ENCODE peak calls at places on chromosomes 5 and 9, in seven cellular contexts. One of them, this sample, is unnamed. For H3K4me1, the result is how much of the 10 kb centered on the place peaks cover.

GRCh38 chr5:140043508-140043872 is 391 bp upstream of the NRG2 start:
- DNase-seq in Peyer's patch: no peak
- DNase-seq in A549: peak
- DNase-seq in ovary: no peak
- DNase-seq in heart left ventricle: no peak
- DNase-seq in IMR-90: no peak
- DNase-seq in adrenal gland: no peak
- DNase-seq in this sample: no peak

GRCh38 chr5:55604611-55605067 is 69.9 kb upstream of the PLPP1 start:
- DNase-seq in IMR-90: peak
- DNase-seq in heart left ventricle: no peak
- DNase-seq in ovary: no peak
- DNase-seq in A549: no peak
- DNase-seq in Peyer's patch: no peak
- DNase-seq in adrenal gland: no peak
- DNase-seq in this sample: no peak

GRCh38 chr9:93077811-93078210 is 18.2 kb upstream of the CARD19 start:
- DNase-seq in A549: no peak
- DNase-seq in heart left ventricle: no peak
- DNase-seq in ovary: no peak
- DNase-seq in Peyer's patch: no peak
- DNase-seq in adrenal gland: no peak
- DNase-seq in IMR-90: no peak
- DNase-seq in this sample: no peak

GRCh38 chr5:108081707-108082106 is 300.2 kb downstream of the FBXL17 start:
- DNase-seq in IMR-90: no peak
- DNase-seq in ovary: no peak
- DNase-seq in heart left ventricle: no peak
- DNase-seq in A549: no peak
- DNase-seq in Peyer's patch: no peak
- DNase-seq in adrenal gland: no peak
- DNase-seq in this sample: no peak

GRCh38 chr5:141877478-141878185 is 578 bp downstream of the PCDH1 start:
- DNase-seq in heart left ventricle: no peak
- DNase-seq in A549: peak
- DNase-seq in adrenal gland: no peak
- DNase-seq in IMR-90: no peak
- DNase-seq in Peyer's patch: no peak
- DNase-seq in ovary: no peak
- DNase-seq in this sample: no peak

GRCh38 chr5:4639959-4640358 is 500.2 kb upstream of the ADAMTS16 start:
- DNase-seq in heart left ventricle: no peak
- DNase-seq in A549: no peak
- DNase-seq in ovary: no peak
- DNase-seq in Peyer's patch: no peak
- DNase-seq in adrenal gland: no peak
- DNase-seq in IMR-90: no peak
- DNase-seq in this sample: no peak

GRCh38 chr5:172564187-172564586 is 76.9 kb upstream of the NEURL1B start:
- DNase-seq in heart left ventricle: no peak
- DNase-seq in adrenal gland: no peak
- DNase-seq in Peyer's patch: no peak
- DNase-seq in A549: no peak
- DNase-seq in IMR-90: no peak
- DNase-seq in ovary: no peak
- DNase-seq in this sample: no peak

GRCh38 chr9:4339357-4339756 is 39.5 kb upstream of the GLIS3 start:
- DNase-seq in Peyer's patch: peak
- DNase-seq in A549: peak
- DNase-seq in ovary: peak
- DNase-seq in IMR-90: peak
- DNase-seq in adrenal gland: peak
- DNase-seq in heart left ventricle: peak
- DNase-seq in this sample: peak

GRCh38 chr5:42985129-42986037 is 54.7 kb downstream of the ANXA2R start:
- DNase-seq in IMR-90: peak
- DNase-seq in adrenal gland: no peak
- DNase-seq in heart left ventricle: no peak
- DNase-seq in ovary: no peak
- DNase-seq in Peyer's patch: no peak
- DNase-seq in A549: no peak
- DNase-seq in this sample: no peak

GRCh38 chr9:31500422-31500821 is 884.0 kb upstream of the ACO1 start:
- DNase-seq in adrenal gland: no peak
- DNase-seq in A549: no peak
- DNase-seq in IMR-90: no peak
- DNase-seq in ovary: no peak
- DNase-seq in heart left ventricle: no peak
- DNase-seq in Peyer's patch: no peak
- DNase-seq in this sample: no peak

GRCh38 chr5:6673963-6674362 is 39.3 kb upstream of the TENT4A start:
- DNase-seq in ovary: no peak
- DNase-seq in A549: no peak
- DNase-seq in Peyer's patch: no peak
- DNase-seq in IMR-90: no peak
- DNase-seq in adrenal gland: no peak
- DNase-seq in heart left ventricle: no peak
- DNase-seq in this sample: no peak

GRCh38 chr9:127963359-127964064 is 17.3 kb downstream of the EEIG1 start:
- DNase-seq in Peyer's patch: no peak
- DNase-seq in A549: no peak
- DNase-seq in ovary: peak
- DNase-seq in IMR-90: no peak
- DNase-seq in adrenal gland: peak
- DNase-seq in heart left ventricle: no peak
- DNase-seq in this sample: no peak

GRCh38 chr5:89536020-89536419 is 653.0 kb upstream of the MEF2C start:
- DNase-seq in Peyer's patch: no peak
- DNase-seq in adrenal gland: no peak
- DNase-seq in ovary: no peak
- DNase-seq in heart left ventricle: no peak
- DNase-seq in A549: no peak
- DNase-seq in IMR-90: no peak
- DNase-seq in this sample: no peak

GRCh38 chr9:12759767-12760166 is 15.1 kb upstream of the LURAP1L start:
- DNase-seq in IMR-90: peak
- DNase-seq in adrenal gland: no peak
- DNase-seq in A549: no peak
- DNase-seq in Peyer's patch: no peak
- DNase-seq in heart left ventricle: no peak
- DNase-seq in ovary: no peak
- DNase-seq in this sample: no peak

GRCh38 chr9:38309324-38310195 is 82.9 kb upstream of the ALDH1B1 start:
- DNase-seq in adrenal gland: no peak
- DNase-seq in ovary: no peak
- DNase-seq in A549: no peak
- DNase-seq in heart left ventricle: no peak
- DNase-seq in Peyer's patch: no peak
- DNase-seq in IMR-90: peak
- DNase-seq in this sample: no peak

GRCh38 chr5:65482727-65483473 is 1.2 kb upstream of the ADAMTS6 start:
- DNase-seq in ovary: peak
- DNase-seq in heart left ventricle: no peak
- DNase-seq in adrenal gland: peak
- DNase-seq in Peyer's patch: no peak
- DNase-seq in IMR-90: peak
- DNase-seq in A549: peak
- DNase-seq in this sample: no peak

GRCh38 chr5:68053202-68053601 is 162.4 kb upstream of the PIK3R1 start:
- DNase-seq in ovary: no peak
- DNase-seq in Peyer's patch: no peak
- DNase-seq in heart left ventricle: no peak
- DNase-seq in adrenal gland: no peak
- DNase-seq in IMR-90: peak
- DNase-seq in A549: no peak
- DNase-seq in this sample: no peak

GRCh38 chr5:124906339-124907097 is 160.1 kb upstream of the ZNF608 start:
- DNase-seq in heart left ventricle: peak
- DNase-seq in IMR-90: peak
- DNase-seq in Peyer's patch: peak
- DNase-seq in ovary: peak
- DNase-seq in A549: peak
- DNase-seq in adrenal gland: peak
- DNase-seq in this sample: peak

GRCh38 chr9:99269429-99269828 is 47.3 kb downstream of the SEC61B start:
- DNase-seq in heart left ventricle: no peak
- DNase-seq in ovary: no peak
- DNase-seq in IMR-90: peak
- DNase-seq in Peyer's patch: no peak
- DNase-seq in adrenal gland: no peak
- DNase-seq in A549: no peak
- DNase-seq in this sample: no peak

DNA sequence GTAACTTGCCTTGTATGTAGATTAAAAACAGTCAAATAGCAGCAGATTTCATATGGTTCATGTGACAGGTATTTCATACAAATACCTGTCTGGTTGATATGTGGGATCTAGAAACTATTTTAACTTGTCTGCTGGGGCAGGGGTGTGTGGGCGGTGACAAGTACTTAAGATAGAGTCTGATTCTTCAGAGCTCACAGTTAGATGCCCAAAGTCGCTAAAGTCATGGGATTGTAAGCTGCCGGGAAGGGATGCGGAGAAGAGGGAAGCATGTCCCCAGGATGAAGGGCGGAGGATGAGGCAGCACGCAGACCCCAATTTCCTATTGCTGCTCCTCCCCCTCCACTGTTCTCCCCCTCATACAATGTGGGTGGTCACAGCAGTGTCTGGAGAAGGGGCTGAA is 13.3 kb downstream of the ANXA6 start:
- DNase-seq in ovary: no peak
- DNase-seq in Peyer's patch: no peak
- DNase-seq in adrenal gland: no peak
- DNase-seq in heart left ventricle: no peak
- DNase-seq in A549: no peak
- DNase-seq in IMR-90: no peak
- DNase-seq in this sample: no peak
- H3K4me1 ChIP-seq in ovary: under half
- H3K4me1 ChIP-seq in Peyer's patch: under half
- H3K4me1 ChIP-seq in adrenal gland: under half
- H3K4me1 ChIP-seq in heart left ventricle: under half
- H3K4me1 ChIP-seq in A549: under half
- H3K4me1 ChIP-seq in IMR-90: under half
- H3K4me1 ChIP-seq in this sample: under half

GRCh38 chr9:137619240-137620090 is 660 bp downstream of the EHMT1 start:
- DNase-seq in adrenal gland: peak
- DNase-seq in A549: no peak
- DNase-seq in ovary: peak
- DNase-seq in heart left ventricle: no peak
- DNase-seq in IMR-90: peak
- DNase-seq in Peyer's patch: no peak
- DNase-seq in this sample: no peak
- TF ChIP-seq POLR2A in adrenal gland: peak
- TF ChIP-seq POLR2A in A549: no peak
- TF ChIP-seq POLR2A in ovary: no peak
- TF ChIP-seq POLR2A in heart left ventricle: no peak
- TF ChIP-seq POLR2A in IMR-90: no peak
- TF ChIP-seq POLR2A in Peyer's patch: no peak
- TF ChIP-seq POLR2A in this sample: no peak

DNA sequence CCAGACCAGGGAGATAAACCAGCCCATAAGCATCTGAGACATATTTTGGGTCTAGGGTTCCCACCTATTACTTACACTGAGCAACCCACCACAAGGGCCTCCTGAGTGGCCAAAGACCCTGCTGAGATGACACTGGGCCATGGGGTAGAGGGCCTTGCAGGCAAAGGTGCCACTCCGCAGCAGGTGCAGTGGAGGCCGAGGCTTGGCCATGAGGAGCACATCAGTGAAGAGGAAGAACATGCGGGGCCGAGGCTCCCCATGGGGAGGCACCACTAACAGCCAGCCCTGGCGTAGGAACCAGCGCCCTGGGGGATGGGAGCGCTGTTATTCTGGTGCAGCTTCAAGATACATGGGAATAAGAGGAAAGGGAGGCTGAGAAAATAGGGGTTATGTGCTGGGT is 2.6 kb downstream of the ARHGEF39 start:
- DNase-seq in ovary: no peak
- DNase-seq in A549: no peak
- DNase-seq in Peyer's patch: no peak
- DNase-seq in adrenal gland: no peak
- DNase-seq in IMR-90: no peak
- DNase-seq in heart left ventricle: no peak
- DNase-seq in this sample: no peak
- H3K4me1 ChIP-seq in ovary: under half
- H3K4me1 ChIP-seq in A549: under half
- H3K4me1 ChIP-seq in Peyer's patch: under half
- H3K4me1 ChIP-seq in adrenal gland: under half
- H3K4me1 ChIP-seq in IMR-90: under half
- H3K4me1 ChIP-seq in heart left ventricle: under half
- H3K4me1 ChIP-seq in this sample: under half

DNA sequence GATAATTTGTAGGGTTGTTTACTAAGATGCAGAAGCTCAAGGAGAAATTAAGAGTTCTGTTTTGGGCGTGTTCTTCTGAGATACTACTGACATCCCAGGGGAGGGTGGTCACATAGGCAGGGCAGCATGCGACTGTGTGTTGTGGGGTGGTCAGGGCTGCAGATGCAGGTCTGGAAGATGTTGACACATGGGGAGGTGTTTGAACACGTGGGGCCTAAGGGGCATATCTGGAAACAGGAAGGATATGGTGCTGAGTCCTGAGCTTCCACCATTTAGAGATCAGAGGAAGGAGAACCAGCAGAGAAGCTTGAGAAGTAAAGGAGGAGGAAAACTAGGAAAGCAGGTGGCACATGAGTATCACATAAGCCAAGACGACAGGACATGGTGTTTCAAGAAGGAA is 228.2 kb downstream of the ADGRV1 start:
- DNase-seq in A549: no peak
- DNase-seq in heart left ventricle: no peak
- DNase-seq in adrenal gland: no peak
- DNase-seq in ovary: no peak
- DNase-seq in IMR-90: no peak
- DNase-seq in Peyer's patch: no peak
- DNase-seq in this sample: no peak
- TF ChIP-seq POLR2A in A549: no peak
- TF ChIP-seq POLR2A in heart left ventricle: no peak
- TF ChIP-seq POLR2A in adrenal gland: no peak
- TF ChIP-seq POLR2A in ovary: no peak
- TF ChIP-seq POLR2A in IMR-90: no peak
- TF ChIP-seq POLR2A in Peyer's patch: no peak
- TF ChIP-seq POLR2A in this sample: no peak

GRCh38 chr5:149157330-149157729 is 16.0 kb downstream of the ABLIM3 start:
- DNase-seq in Peyer's patch: no peak
- DNase-seq in A549: no peak
- DNase-seq in heart left ventricle: no peak
- DNase-seq in adrenal gland: no peak
- DNase-seq in IMR-90: no peak
- DNase-seq in ovary: no peak
- DNase-seq in this sample: no peak
- H3K4me1 ChIP-seq in Peyer's patch: under half
- H3K4me1 ChIP-seq in A549: under half
- H3K4me1 ChIP-seq in heart left ventricle: half or more
- H3K4me1 ChIP-seq in adrenal gland: under half
- H3K4me1 ChIP-seq in IMR-90: under half
- H3K4me1 ChIP-seq in ovary: under half
- H3K4me1 ChIP-seq in this sample: under half

GRCh38 chr9:130689937-130690700 is 3.5 kb upstream of the EXOSC2 start:
- DNase-seq in Peyer's patch: peak
- DNase-seq in IMR-90: peak
- DNase-seq in adrenal gland: peak
- DNase-seq in A549: peak
- DNase-seq in heart left ventricle: peak
- DNase-seq in ovary: peak
- DNase-seq in this sample: peak
- TF ChIP-seq POLR2A in Peyer's patch: peak
- TF ChIP-seq POLR2A in IMR-90: peak
- TF ChIP-seq POLR2A in adrenal gland: peak
- TF ChIP-seq POLR2A in A549: peak
- TF ChIP-seq POLR2A in heart left ventricle: no peak
- TF ChIP-seq POLR2A in ovary: peak
- TF ChIP-seq POLR2A in this sample: peak